ENCODE peak calls at places on chromosomes 6 and 20, in five cellular contexts. One of them, this sample, is unnamed.

GRCh38 chr6:20839624-20840023 is 305.4 kb downstream of the CDKAL1 start:
- DNase-seq in substantia nigra: no peak
- DNase-seq in occipital lobe: no peak
- DNase-seq in G401: no peak
- DNase-seq in iris pigment epithelial cell: no peak
- DNase-seq in this sample: no peak

GRCh38 chr20:25039697-25040437 is 18.1 kb downstream of the ACSS1 start:
- DNase-seq in G401: peak; percentile 90
- DNase-seq in substantia nigra: peak; percentile 58
- DNase-seq in iris pigment epithelial cell: peak; percentile 22
- DNase-seq in occipital lobe: peak; percentile 45
- DNase-seq in this sample: no peak

GRCh38 chr6:24603241-24603640 is 42.8 kb downstream of the KIAA0319 start:
- DNase-seq in iris pigment epithelial cell: no peak
- DNase-seq in substantia nigra: no peak
- DNase-seq in occipital lobe: no peak
- DNase-seq in G401: no peak
- DNase-seq in this sample: no peak

GRCh38 chr6:29516108-29516507 is 28.4 kb upstream of the MAS1L start:
- DNase-seq in occipital lobe: no peak
- DNase-seq in G401: no peak
- DNase-seq in iris pigment epithelial cell: peak; percentile 53
- DNase-seq in substantia nigra: no peak
- DNase-seq in this sample: peak; percentile 5

GRCh38 chr6:53035549-53036213 is 29.5 kb upstream of the FBXO9 start:
- DNase-seq in occipital lobe: peak; percentile 39
- DNase-seq in G401: no peak
- DNase-seq in iris pigment epithelial cell: no peak
- DNase-seq in substantia nigra: no peak
- DNase-seq in this sample: no peak

GRCh38 chr6:37205189-37205996 is 35.4 kb downstream of the PIM1 start:
- DNase-seq in G401: no peak
- DNase-seq in iris pigment epithelial cell: no peak
- DNase-seq in occipital lobe: no peak
- DNase-seq in substantia nigra: no peak
- DNase-seq in this sample: no peak

GRCh38 chr6:27178001-27178730 is 69.3 kb upstream of the PRSS16 start:
- DNase-seq in occipital lobe: no peak
- DNase-seq in G401: peak; percentile 56
- DNase-seq in substantia nigra: no peak
- DNase-seq in iris pigment epithelial cell: peak; percentile 94
- DNase-seq in this sample: peak; percentile 94

GRCh38 chr20:61169870-61170269 is 82.2 kb upstream of the CDH4 start:
- DNase-seq in occipital lobe: no peak
- DNase-seq in G401: no peak
- DNase-seq in substantia nigra: no peak
- DNase-seq in iris pigment epithelial cell: no peak
- DNase-seq in this sample: no peak

GRCh38 chr6:80991316-80991715 is 761.2 kb downstream of the TENT5A start:
- DNase-seq in iris pigment epithelial cell: no peak
- DNase-seq in occipital lobe: no peak
- DNase-seq in G401: no peak
- DNase-seq in substantia nigra: no peak
- DNase-seq in this sample: no peak

GRCh38 chr6:52931351-52931750 is 21.9 kb upstream of the GSTA3 start:
- DNase-seq in substantia nigra: no peak
- DNase-seq in occipital lobe: no peak
- DNase-seq in iris pigment epithelial cell: no peak
- DNase-seq in G401: no peak
- DNase-seq in this sample: no peak

GRCh38 chr20:23508896-23509579 is 18.1 kb downstream of the CST8 start:
- DNase-seq in iris pigment epithelial cell: no peak
- DNase-seq in occipital lobe: no peak
- DNase-seq in substantia nigra: no peak
- DNase-seq in G401: peak; percentile 37
- DNase-seq in this sample: no peak

GRCh38 chr6:43968110-43968965 is 158.9 kb downstream of the MRPL14 start:
- DNase-seq in iris pigment epithelial cell: no peak
- DNase-seq in substantia nigra: no peak
- DNase-seq in occipital lobe: no peak
- DNase-seq in G401: no peak
- DNase-seq in this sample: no peak

GRCh38 chr6:150065083-150065482 is 3.8 kb downstream of the ULBP3 start:
- DNase-seq in substantia nigra: no peak
- DNase-seq in occipital lobe: no peak
- DNase-seq in iris pigment epithelial cell: no peak
- DNase-seq in G401: no peak
- DNase-seq in this sample: no peak

GRCh38 chr20:328596-329324 is 3.4 kb downstream of the SOX12 start:
- DNase-seq in iris pigment epithelial cell: no peak
- DNase-seq in substantia nigra: no peak
- DNase-seq in occipital lobe: no peak
- DNase-seq in G401: peak; percentile 33
- DNase-seq in this sample: no peak

GRCh38 chr20:41072099-41072798 is 43.6 kb downstream of the TOP1 start:
- DNase-seq in substantia nigra: no peak
- DNase-seq in iris pigment epithelial cell: peak; percentile 93
- DNase-seq in occipital lobe: no peak
- DNase-seq in G401: peak; percentile 83
- DNase-seq in this sample: peak; percentile 80

GRCh38 chr20:44646023-44646640 is 5.4 kb downstream of the ADA start:
- DNase-seq in iris pigment epithelial cell: no peak
- DNase-seq in substantia nigra: no peak
- DNase-seq in occipital lobe: no peak
- DNase-seq in G401: no peak
- DNase-seq in this sample: no peak

GRCh38 chr20:52446421-52447231 is 255.0 kb upstream of the ZFP64 start:
- DNase-seq in G401: no peak
- DNase-seq in occipital lobe: no peak
- DNase-seq in iris pigment epithelial cell: peak; percentile 80
- DNase-seq in substantia nigra: no peak
- DNase-seq in this sample: no peak

GRCh38 chr6:144931172-144932035 is 646.3 kb downstream of the UTRN start:
- DNase-seq in substantia nigra: no peak
- DNase-seq in G401: no peak
- DNase-seq in iris pigment epithelial cell: peak; percentile 35
- DNase-seq in occipital lobe: no peak
- DNase-seq in this sample: peak; percentile 22

GRCh38 chr6:47420394-47421371 is 56.9 kb upstream of the CD2AP start:
- DNase-seq in substantia nigra: no peak
- DNase-seq in occipital lobe: no peak
- DNase-seq in G401: no peak
- DNase-seq in iris pigment epithelial cell: peak; percentile 42
- DNase-seq in this sample: no peak

GRCh38 chr6:169158750-169159149 is 94.9 kb downstream of the THBS2 start:
- DNase-seq in substantia nigra: no peak
- DNase-seq in iris pigment epithelial cell: no peak
- DNase-seq in G401: no peak
- DNase-seq in occipital lobe: no peak
- DNase-seq in this sample: no peak

GRCh38 chr20:38997622-38998021 is 35.5 kb downstream of the DHX35 start:
- DNase-seq in substantia nigra: no peak
- DNase-seq in G401: no peak
- DNase-seq in occipital lobe: no peak
- DNase-seq in iris pigment epithelial cell: no peak
- DNase-seq in this sample: no peak

GRCh38 chr6:142871910-142872331 is 73.1 kb downstream of the HIVEP2 start:
- DNase-seq in iris pigment epithelial cell: peak; percentile 96
- DNase-seq in occipital lobe: no peak
- DNase-seq in G401: no peak
- DNase-seq in substantia nigra: no peak
- DNase-seq in this sample: peak; percentile 98

GRCh38 chr6:132937466-132937906 is 123.1 kb downstream of the RPS12 start:
- DNase-seq in substantia nigra: peak; percentile 17
- DNase-seq in iris pigment epithelial cell: peak; percentile 42
- DNase-seq in G401: peak; percentile 64
- DNase-seq in occipital lobe: no peak
- DNase-seq in this sample: no peak

GRCh38 chr6:48535569-48535968 is 424.6 kb upstream of the PTCHD4 start:
- DNase-seq in occipital lobe: no peak
- DNase-seq in substantia nigra: no peak
- DNase-seq in G401: no peak
- DNase-seq in iris pigment epithelial cell: peak; percentile 80
- DNase-seq in this sample: peak; percentile 16

GRCh38 chr20:44911264-44911921 is 1.5 kb downstream of the PABPC1L start:
- DNase-seq in occipital lobe: no peak
- DNase-seq in G401: peak; percentile 34
- DNase-seq in substantia nigra: no peak
- DNase-seq in iris pigment epithelial cell: peak; percentile 58
- DNase-seq in this sample: no peak

GRCh38 chr20:23795526-23795925 is 31.0 kb downstream of the CST2 start:
- DNase-seq in substantia nigra: no peak
- DNase-seq in G401: no peak
- DNase-seq in iris pigment epithelial cell: no peak
- DNase-seq in occipital lobe: no peak
- DNase-seq in this sample: no peak

GRCh38 chr6:155317186-155317585 is 2.9 kb upstream of the TFB1M start:
- DNase-seq in substantia nigra: no peak
- DNase-seq in occipital lobe: no peak
- DNase-seq in G401: no peak
- DNase-seq in iris pigment epithelial cell: peak; percentile 24
- DNase-seq in this sample: no peak

GRCh38 chr6:85078071-85078470 is 313.7 kb upstream of the TBX18 start:
- DNase-seq in iris pigment epithelial cell: peak; percentile 94
- DNase-seq in substantia nigra: no peak
- DNase-seq in G401: no peak
- DNase-seq in occipital lobe: no peak
- DNase-seq in this sample: no peak